ENCODE peak calls at places on chromosome 5, in ten cellular contexts. R is sigmoid colon, V is nephron progenitor cell, F is epithelial cell of esophagus, H is fibroblast of mammary gland, I is choroid plexus epithelial cell, O is H9, E is breast epithelium, P is foreskin fibroblast, L is astrocyte of the spinal cord. K is an unnamed sample.

GRCh38 chr5:160353379-160353778 is 17.0 kb downstream of the C1QTNF2 start:
- DNase-seq in R (peak), V (no peak), F (no peak), H (no peak), I (peak), O (peak), E (no peak), P (no peak), L (no peak), K (no peak)

GRCh38 chr5:107532182-107532878 is 138.4 kb downstream of the EFNA5 start:
- DNase-seq in R (no peak), V (peak), F (no peak), H (no peak), I (no peak), O (no peak), E (no peak), P (no peak), L (no peak), K (no peak)

GRCh38 chr5:39469173-39469572 is 44.4 kb upstream of the DAB2 start:
- DNase-seq in R (no peak), V (no peak), F (no peak), H (no peak), I (no peak), O (no peak), E (no peak), P (no peak), L (no peak), K (no peak)

GRCh38 chr5:89396262-89396975 is 513.4 kb upstream of the MEF2C start:
- DNase-seq in R (no peak), V (no peak), F (peak), H (peak), I (peak), O (no peak), E (no peak), P (peak), L (no peak), K (no peak)

GRCh38 chr5:180296778-180297177 is 4.9 kb upstream of the MAPK9 start:
- DNase-seq in R (no peak), V (no peak), F (no peak), H (peak), I (peak), O (no peak), E (no peak), P (peak), L (no peak), K (no peak)

GRCh38 chr5:10607023-10607665 is 43.3 kb downstream of the ANKRD33B start:
- DNase-seq in R (no peak), V (peak), F (no peak), H (no peak), I (peak), O (peak), E (no peak), P (peak), L (peak), K (no peak)

GRCh38 chr5:161312882-161313281 is 233.6 kb downstream of the GABRB2 start:
- DNase-seq in R (no peak), V (no peak), F (no peak), H (no peak), I (no peak), O (no peak), E (no peak), P (no peak), L (no peak), K (no peak)

GRCh38 chr5:88092938-88093635 is 175.6 kb downstream of the TMEM161B start:
- DNase-seq in R (no peak), V (no peak), F (no peak), H (no peak), I (no peak), O (no peak), E (no peak), P (no peak), L (no peak), K (no peak)

GRCh38 chr5:65198777-65199120 is 283.0 kb downstream of the ADAMTS6 start:
- DNase-seq in R (no peak), V (no peak), F (peak), H (peak), I (peak), O (no peak), E (no peak), P (peak), L (peak), K (no peak)

GRCh38 chr5:61637566-61637965 is 305.5 kb downstream of the ZSWIM6 start:
- DNase-seq in R (no peak), V (no peak), F (peak), H (no peak), I (no peak), O (peak), E (no peak), P (peak), L (no peak), K (peak)

GRCh38 chr5:61638476-61638875 is 306.4 kb downstream of the ZSWIM6 start:
- DNase-seq in R (no peak), V (no peak), F (no peak), H (no peak), I (no peak), O (no peak), E (no peak), P (no peak), L (no peak), K (no peak)

GRCh38 chr5:61640631-61641030 is 308.6 kb downstream of the ZSWIM6 start:
- DNase-seq in R (no peak), V (no peak), F (peak), H (no peak), I (no peak), O (no peak), E (no peak), P (no peak), L (no peak), K (no peak)

GRCh38 chr5:61641748-61642565 is 309.9 kb downstream of the ZSWIM6 start:
- DNase-seq in R (no peak), V (no peak), F (no peak), H (peak), I (peak), O (no peak), E (no peak), P (peak), L (no peak), K (no peak)
- TF ChIP-seq CTCF in R (peak), V (no peak), F (no peak), H (peak), I (peak), O (no peak), E (peak), P (peak), L (peak), K (no peak)

GRCh38 chr5:64100203-64100602 is 65.4 kb upstream of the RNF180 start:
- DNase-seq in R (no peak), V (no peak), F (no peak), H (no peak), I (no peak), O (no peak), E (no peak), P (no peak), L (no peak), K (no peak)
- TF ChIP-seq CTCF in R (no peak), V (no peak), F (peak), H (no peak), I (no peak), O (no peak), E (no peak), P (no peak), L (no peak), K (no peak)

DNA sequence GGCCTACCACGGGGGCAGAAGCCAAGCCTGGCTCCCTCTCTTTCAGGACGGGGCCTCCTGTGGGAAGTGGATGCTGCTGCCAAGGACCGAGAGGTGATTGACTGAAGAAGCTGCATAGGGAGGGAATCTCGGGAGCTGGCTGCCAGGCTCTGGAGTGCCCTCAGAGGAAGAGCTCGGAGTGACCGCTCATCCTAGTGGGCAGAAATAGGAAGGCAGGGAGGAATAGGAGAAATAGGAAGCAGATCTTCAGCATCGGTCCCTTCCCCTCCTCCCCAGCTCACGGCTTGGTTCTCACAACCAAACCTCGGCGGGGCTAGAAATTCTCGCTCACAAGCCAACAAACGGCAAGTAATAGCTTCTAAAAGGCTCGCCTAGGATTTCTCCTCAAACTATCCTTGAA is 159.9 kb upstream of the RAI14 start:
- DNase-seq in R (peak), V (no peak), F (no peak), H (peak), I (no peak), O (peak), E (no peak), P (peak), L (no peak), K (no peak)
- TF ChIP-seq CTCF in R (peak), V (no peak), F (no peak), H (no peak), I (peak), O (peak), E (no peak), P (no peak), L (peak), K (no peak)

GRCh38 chr5:98722188-98722587 is 51.3 kb upstream of the RGMB start:
- DNase-seq in R (no peak), V (no peak), F (no peak), H (no peak), I (peak), O (no peak), E (no peak), P (no peak), L (peak), K (no peak)

GRCh38 chr5:98726258-98726657 is 47.2 kb upstream of the RGMB start:
- DNase-seq in R (no peak), V (no peak), F (no peak), H (no peak), I (no peak), O (no peak), E (no peak), P (no peak), L (no peak), K (no peak)

GRCh38 chr5:98723061-98723460 is 50.4 kb upstream of the RGMB start:
- DNase-seq in R (no peak), V (no peak), F (no peak), H (no peak), I (no peak), O (no peak), E (no peak), P (no peak), L (no peak), K (no peak)

DNA sequence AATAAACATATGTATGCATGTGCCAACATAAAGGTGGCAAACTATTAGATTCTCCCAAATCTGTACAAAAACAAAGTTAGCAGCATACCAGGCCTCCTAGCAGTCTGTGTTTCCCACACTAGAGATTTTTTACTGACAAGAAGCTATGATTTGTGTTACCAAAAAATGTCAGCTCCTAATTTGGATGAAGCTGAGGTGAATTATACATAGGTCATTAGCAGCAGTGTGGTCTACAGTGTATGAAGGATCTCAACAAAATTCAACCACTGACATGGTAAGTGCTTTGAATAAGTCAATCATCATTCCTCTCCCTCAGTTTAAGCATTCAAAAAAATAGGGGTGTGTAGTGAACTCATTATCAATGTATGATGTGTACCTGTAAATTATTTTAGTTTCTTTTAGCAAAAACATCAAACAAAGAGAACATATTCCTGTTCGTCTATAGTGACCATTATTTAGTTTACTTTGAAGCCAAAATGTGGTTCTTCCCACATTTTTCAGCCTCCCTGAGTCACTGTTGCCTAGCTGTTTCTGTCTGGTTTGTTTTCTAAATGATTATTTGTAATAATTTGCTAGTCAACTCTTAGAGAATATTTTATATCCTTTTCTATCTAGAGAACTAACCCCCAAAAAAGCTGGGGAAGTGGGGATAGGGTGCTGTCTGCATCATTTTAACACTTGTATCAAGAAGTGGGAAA is 52.1 kb upstream of the RGMB start:
- DNase-seq in R (no peak), V (no peak), F (no peak), H (peak), I (peak), O (no peak), E (no peak), P (peak), L (peak), K (no peak)
- TF ChIP-seq CTCF in R (no peak), V (no peak), F (no peak), H (no peak), I (no peak), O (no peak), E (no peak), P (no peak), L (no peak), K (no peak)

GRCh38 chr5:142592365-142592764 is 93.5 kb downstream of the FGF1 start:
- DNase-seq in R (no peak), V (no peak), F (no peak), H (no peak), I (no peak), O (no peak), E (no peak), P (no peak), L (no peak), K (no peak)
- TF ChIP-seq CTCF in R (no peak), V (no peak), F (no peak), H (no peak), I (no peak), O (no peak), E (no peak), P (no peak), L (no peak), K (no peak)

DNA sequence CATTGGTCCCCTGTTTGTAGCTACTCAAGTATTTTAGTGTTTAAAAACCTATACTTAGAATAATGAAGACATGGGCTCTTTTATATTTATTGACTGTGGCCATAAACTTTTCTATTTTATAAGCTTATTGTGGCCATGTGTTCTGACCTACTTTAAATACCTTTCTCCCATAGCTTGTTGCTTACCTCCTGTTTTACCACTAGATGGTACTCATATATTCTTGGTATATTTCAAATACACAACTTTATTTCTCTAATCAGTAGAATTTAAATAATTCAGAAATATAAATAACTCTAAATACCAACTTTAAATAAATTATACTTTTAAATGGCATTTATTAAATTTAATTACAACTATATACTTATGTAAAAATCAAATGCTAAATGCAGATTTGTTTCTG is 498.0 kb downstream of the PRDM9 start:
- DNase-seq in R (no peak), V (no peak), F (peak), H (no peak), I (no peak), O (no peak), E (no peak), P (peak), L (no peak), K (no peak)
- TF ChIP-seq CTCF in R (no peak), V (no peak), F (no peak), H (no peak), I (no peak), O (peak), E (no peak), P (no peak), L (no peak), K (no peak)

K was measured in glutamatergic neuron.